ENCODE peak calls at places on chromosomes 16 and 17, in seven cellular contexts. One of them, this sample, is unnamed.

GRCh38 chr16:7313170-7313569 is 19.5 kb upstream of the RBFOX1 start:
- DNase-seq in tibial artery: no peak
- DNase-seq in HuH-7.5: no peak
- DNase-seq in T-helper 2 cell: no peak
- DNase-seq in RCC 7860: no peak
- DNase-seq in kidney epithelial cell: no peak
- DNase-seq in effector memory CD4-positive, alpha-beta T cell: no peak
- DNase-seq in this sample: no peak

GRCh38 chr17:72502111-72502939 is 381.5 kb downstream of the SOX9 start:
- DNase-seq in tibial artery: no peak
- DNase-seq in HuH-7.5: no peak
- DNase-seq in T-helper 2 cell: no peak
- DNase-seq in RCC 7860: no peak
- DNase-seq in kidney epithelial cell: no peak
- DNase-seq in effector memory CD4-positive, alpha-beta T cell: no peak
- DNase-seq in this sample: peak; percentile 40

GRCh38 chr17:7234100-7235012 is at the start of gene DVL2:
- DNase-seq in tibial artery: peak; percentile 95
- DNase-seq in HuH-7.5: peak; percentile 96
- DNase-seq in T-helper 2 cell: peak; percentile 93
- DNase-seq in RCC 7860: peak; percentile 83
- DNase-seq in kidney epithelial cell: no peak
- DNase-seq in effector memory CD4-positive, alpha-beta T cell: peak; percentile 89
- DNase-seq in this sample: peak; percentile 67

GRCh38 chr16:11901091-11901490 is 14.7 kb downstream of the GSPT1 start:
- DNase-seq in tibial artery: no peak
- DNase-seq in HuH-7.5: no peak
- DNase-seq in T-helper 2 cell: no peak
- DNase-seq in RCC 7860: no peak
- DNase-seq in kidney epithelial cell: no peak
- DNase-seq in effector memory CD4-positive, alpha-beta T cell: no peak
- DNase-seq in this sample: no peak

GRCh38 chr17:11205656-11206055 is 35.4 kb upstream of the SHISA6 start:
- DNase-seq in tibial artery: no peak
- DNase-seq in HuH-7.5: no peak
- DNase-seq in T-helper 2 cell: no peak
- DNase-seq in RCC 7860: no peak
- DNase-seq in kidney epithelial cell: no peak
- DNase-seq in effector memory CD4-positive, alpha-beta T cell: no peak
- DNase-seq in this sample: no peak

GRCh38 chr16:49023095-49023494 is 258.5 kb downstream of the CBLN1 start:
- DNase-seq in tibial artery: no peak
- DNase-seq in HuH-7.5: no peak
- DNase-seq in T-helper 2 cell: no peak
- DNase-seq in RCC 7860: peak; percentile 53
- DNase-seq in kidney epithelial cell: peak; percentile 56
- DNase-seq in effector memory CD4-positive, alpha-beta T cell: no peak
- DNase-seq in this sample: peak; percentile 95

GRCh38 chr17:68246271-68247028 is 1.4 kb upstream of the AMZ2 start:
- DNase-seq in tibial artery: no peak
- DNase-seq in HuH-7.5: no peak
- DNase-seq in T-helper 2 cell: no peak
- DNase-seq in RCC 7860: no peak
- DNase-seq in kidney epithelial cell: no peak
- DNase-seq in effector memory CD4-positive, alpha-beta T cell: no peak
- DNase-seq in this sample: no peak

GRCh38 chr16:85917012-85917411 is 18.1 kb downstream of the IRF8 start:
- DNase-seq in tibial artery: no peak
- DNase-seq in HuH-7.5: no peak
- DNase-seq in T-helper 2 cell: no peak
- DNase-seq in RCC 7860: no peak
- DNase-seq in kidney epithelial cell: no peak
- DNase-seq in effector memory CD4-positive, alpha-beta T cell: no peak
- DNase-seq in this sample: no peak

GRCh38 chr17:43171761-43172487 is 910 bp downstream of the NBR1 start:
- DNase-seq in tibial artery: peak; percentile 61
- DNase-seq in HuH-7.5: no peak
- DNase-seq in T-helper 2 cell: no peak
- DNase-seq in RCC 7860: peak; percentile 94
- DNase-seq in kidney epithelial cell: peak; percentile 80
- DNase-seq in effector memory CD4-positive, alpha-beta T cell: no peak
- DNase-seq in this sample: peak; percentile 87

GRCh38 chr17:46212634-46213435 is 19.6 kb upstream of the KANSL1 start:
- DNase-seq in tibial artery: peak; percentile 80
- DNase-seq in HuH-7.5: peak; percentile 37
- DNase-seq in T-helper 2 cell: peak; percentile 53
- DNase-seq in RCC 7860: peak; percentile 48
- DNase-seq in kidney epithelial cell: no peak
- DNase-seq in effector memory CD4-positive, alpha-beta T cell: peak; percentile 28
- DNase-seq in this sample: no peak

GRCh38 chr16:67678354-67679023 is 11.9 kb downstream of the C16orf86 start:
- DNase-seq in tibial artery: no peak
- DNase-seq in HuH-7.5: no peak
- DNase-seq in T-helper 2 cell: no peak
- DNase-seq in RCC 7860: no peak
- DNase-seq in kidney epithelial cell: no peak
- DNase-seq in effector memory CD4-positive, alpha-beta T cell: no peak
- DNase-seq in this sample: no peak

GRCh38 chr16:87926246-87927194 is 9.8 kb downstream of the CA5A start:
- DNase-seq in tibial artery: no peak
- DNase-seq in HuH-7.5: no peak
- DNase-seq in T-helper 2 cell: no peak
- DNase-seq in RCC 7860: no peak
- DNase-seq in kidney epithelial cell: no peak
- DNase-seq in effector memory CD4-positive, alpha-beta T cell: no peak
- DNase-seq in this sample: no peak

GRCh38 chr17:58156839-58157803 is 8.9 kb downstream of the OR4D1 start:
- DNase-seq in tibial artery: no peak
- DNase-seq in HuH-7.5: no peak
- DNase-seq in T-helper 2 cell: peak; percentile 52
- DNase-seq in RCC 7860: no peak
- DNase-seq in kidney epithelial cell: no peak
- DNase-seq in effector memory CD4-positive, alpha-beta T cell: peak; percentile 17
- DNase-seq in this sample: no peak

GRCh38 chr17:12659500-12659899 is 6.2 kb upstream of the MYOCD start:
- DNase-seq in tibial artery: no peak
- DNase-seq in HuH-7.5: no peak
- DNase-seq in T-helper 2 cell: no peak
- DNase-seq in RCC 7860: no peak
- DNase-seq in kidney epithelial cell: peak; percentile 65
- DNase-seq in effector memory CD4-positive, alpha-beta T cell: no peak
- DNase-seq in this sample: peak; percentile 58

GRCh38 chr17:50149425-50150353 is 788 bp downstream of the PPP1R9B start:
- DNase-seq in tibial artery: no peak
- DNase-seq in HuH-7.5: peak; percentile 54
- DNase-seq in T-helper 2 cell: peak; percentile 54
- DNase-seq in RCC 7860: peak; percentile 43
- DNase-seq in kidney epithelial cell: no peak
- DNase-seq in effector memory CD4-positive, alpha-beta T cell: no peak
- DNase-seq in this sample: no peak

GRCh38 chr16:81457326-81458133 is 12.9 kb downstream of the CMIP start:
- DNase-seq in tibial artery: no peak
- DNase-seq in HuH-7.5: peak; percentile 55
- DNase-seq in T-helper 2 cell: no peak
- DNase-seq in RCC 7860: peak; percentile 69
- DNase-seq in kidney epithelial cell: peak; percentile 35
- DNase-seq in effector memory CD4-positive, alpha-beta T cell: no peak
- DNase-seq in this sample: no peak

GRCh38 chr16:89723279-89724250 is 2.2 kb downstream of the ZNF276 start:
- DNase-seq in tibial artery: no peak
- DNase-seq in HuH-7.5: no peak
- DNase-seq in T-helper 2 cell: peak; percentile 76
- DNase-seq in RCC 7860: no peak
- DNase-seq in kidney epithelial cell: no peak
- DNase-seq in effector memory CD4-positive, alpha-beta T cell: peak; percentile 83
- DNase-seq in this sample: no peak

GRCh38 chr16:30377812-30378235 is 3.2 kb downstream of the MYL11 start:
- DNase-seq in tibial artery: peak; percentile 97
- DNase-seq in HuH-7.5: no peak
- DNase-seq in T-helper 2 cell: peak; percentile 87
- DNase-seq in RCC 7860: peak; percentile 62
- DNase-seq in kidney epithelial cell: peak; percentile 56
- DNase-seq in effector memory CD4-positive, alpha-beta T cell: peak; percentile 80
- DNase-seq in this sample: no peak

GRCh38 chr16:12497558-12497957 is 306.1 kb downstream of the CPPED1 start:
- DNase-seq in tibial artery: no peak
- DNase-seq in HuH-7.5: no peak
- DNase-seq in T-helper 2 cell: no peak
- DNase-seq in RCC 7860: no peak
- DNase-seq in kidney epithelial cell: no peak
- DNase-seq in effector memory CD4-positive, alpha-beta T cell: no peak
- DNase-seq in this sample: no peak

GRCh38 chr16:19963306-19963705 is 78.7 kb upstream of the GPRC5B start:
- DNase-seq in tibial artery: no peak
- DNase-seq in HuH-7.5: no peak
- DNase-seq in T-helper 2 cell: no peak
- DNase-seq in RCC 7860: no peak
- DNase-seq in kidney epithelial cell: no peak
- DNase-seq in effector memory CD4-positive, alpha-beta T cell: no peak
- DNase-seq in this sample: no peak

GRCh38 chr16:70681382-70682238 is 4.2 kb downstream of the MTSS2 start:
- DNase-seq in tibial artery: no peak
- DNase-seq in HuH-7.5: peak; percentile 90
- DNase-seq in T-helper 2 cell: no peak
- DNase-seq in RCC 7860: no peak
- DNase-seq in kidney epithelial cell: no peak
- DNase-seq in effector memory CD4-positive, alpha-beta T cell: no peak
- DNase-seq in this sample: no peak

GRCh38 chr17:77503916-77504651 is 363.3 kb downstream of the SEC14L1 start:
- DNase-seq in tibial artery: no peak
- DNase-seq in HuH-7.5: no peak
- DNase-seq in T-helper 2 cell: no peak
- DNase-seq in RCC 7860: no peak
- DNase-seq in kidney epithelial cell: no peak
- DNase-seq in effector memory CD4-positive, alpha-beta T cell: no peak
- DNase-seq in this sample: no peak

GRCh38 chr17:9162275-9162985 is 141.1 kb downstream of the NTN1 start:
- DNase-seq in tibial artery: peak; percentile 84
- DNase-seq in HuH-7.5: no peak
- DNase-seq in T-helper 2 cell: no peak
- DNase-seq in RCC 7860: no peak
- DNase-seq in kidney epithelial cell: no peak
- DNase-seq in effector memory CD4-positive, alpha-beta T cell: no peak
- DNase-seq in this sample: no peak

GRCh38 chr16:6483634-6484033 is 849.0 kb upstream of the RBFOX1 start:
- DNase-seq in tibial artery: no peak
- DNase-seq in HuH-7.5: no peak
- DNase-seq in T-helper 2 cell: no peak
- DNase-seq in RCC 7860: no peak
- DNase-seq in kidney epithelial cell: no peak
- DNase-seq in effector memory CD4-positive, alpha-beta T cell: no peak
- DNase-seq in this sample: no peak

GRCh38 chr17:40070895-40071719 is 8.3 kb downstream of the THRA start:
- DNase-seq in tibial artery: peak; percentile 81
- DNase-seq in HuH-7.5: no peak
- DNase-seq in T-helper 2 cell: no peak
- DNase-seq in RCC 7860: no peak
- DNase-seq in kidney epithelial cell: no peak
- DNase-seq in effector memory CD4-positive, alpha-beta T cell: no peak
- DNase-seq in this sample: no peak

GRCh38 chr17:77308768-77309726 is 168.3 kb downstream of the SEC14L1 start:
- DNase-seq in tibial artery: no peak
- DNase-seq in HuH-7.5: no peak
- DNase-seq in T-helper 2 cell: no peak
- DNase-seq in RCC 7860: peak; percentile 62
- DNase-seq in kidney epithelial cell: no peak
- DNase-seq in effector memory CD4-positive, alpha-beta T cell: no peak
- DNase-seq in this sample: no peak

GRCh38 chr16:73711441-73712080 is 585.1 kb upstream of the PSMD7 start:
- DNase-seq in tibial artery: no peak
- DNase-seq in HuH-7.5: no peak
- DNase-seq in T-helper 2 cell: no peak
- DNase-seq in RCC 7860: no peak
- DNase-seq in kidney epithelial cell: no peak
- DNase-seq in effector memory CD4-positive, alpha-beta T cell: no peak
- DNase-seq in this sample: no peak

GRCh38 chr16:10501016-10501607 is 79.3 kb downstream of the EMP2 start:
- DNase-seq in tibial artery: no peak
- DNase-seq in HuH-7.5: no peak
- DNase-seq in T-helper 2 cell: no peak
- DNase-seq in RCC 7860: no peak
- DNase-seq in kidney epithelial cell: no peak
- DNase-seq in effector memory CD4-positive, alpha-beta T cell: no peak
- DNase-seq in this sample: no peak

GRCh38 chr16:69111831-69112230 is 6.4 kb downstream of the HAS3 start:
- DNase-seq in tibial artery: no peak
- DNase-seq in HuH-7.5: no peak
- DNase-seq in T-helper 2 cell: no peak
- DNase-seq in RCC 7860: no peak
- DNase-seq in kidney epithelial cell: no peak
- DNase-seq in effector memory CD4-positive, alpha-beta T cell: no peak
- DNase-seq in this sample: no peak

GRCh38 chr16:27972500-27972899 is 91.0 kb downstream of the GSG1L start:
- DNase-seq in tibial artery: no peak
- DNase-seq in HuH-7.5: peak; percentile 30
- DNase-seq in T-helper 2 cell: peak; percentile 8
- DNase-seq in RCC 7860: peak; percentile 23
- DNase-seq in kidney epithelial cell: peak; percentile 5
- DNase-seq in effector memory CD4-positive, alpha-beta T cell: no peak
- DNase-seq in this sample: no peak

GRCh38 chr16:10995555-10995954 is 51.2 kb downstream of the CLEC16A start:
- DNase-seq in tibial artery: no peak
- DNase-seq in HuH-7.5: no peak
- DNase-seq in T-helper 2 cell: no peak
- DNase-seq in RCC 7860: no peak
- DNase-seq in kidney epithelial cell: no peak
- DNase-seq in effector memory CD4-positive, alpha-beta T cell: no peak
- DNase-seq in this sample: peak; percentile 41

GRCh38 chr16:84312783-84313382 is 18.2 kb downstream of the WFDC1 start:
- DNase-seq in tibial artery: no peak
- DNase-seq in HuH-7.5: no peak
- DNase-seq in T-helper 2 cell: no peak
- DNase-seq in RCC 7860: no peak
- DNase-seq in kidney epithelial cell: no peak
- DNase-seq in effector memory CD4-positive, alpha-beta T cell: no peak
- DNase-seq in this sample: no peak

This sample was measured in foreskin keratinocyte.